ENCODE peak calls at places on chromosome 9, in seven cellular contexts. J, K, Y, L, T, Q and D are unnamed samples.

GRCh38 chr9:68979538-68980314 is 34.2 kb downstream of the PRKACG start:
- DNase-seq in Q (peak), Y (no peak), J (no peak), K (no peak), T (peak), L (no peak), D (no peak)

GRCh38 chr9:125759812-125760134 is 12.6 kb downstream of the PBX3 start:
- DNase-seq in L (no peak), Q (no peak), J (no peak), K (no peak), Y (no peak), T (no peak), D (peak)

GRCh38 chr9:95839012-95839411 is 36.5 kb upstream of the ERCC6L2 start:
- DNase-seq in K (no peak), Y (no peak), L (no peak), Q (no peak), T (no peak), J (no peak), D (no peak)

GRCh38 chr9:15104826-15105420 is 194.7 kb upstream of the FREM1 start:
- DNase-seq in Q (peak), Y (no peak), T (no peak), K (no peak), J (peak), L (peak), D (peak)

GRCh38 chr9:30967484-30967883 is 1417.0 kb upstream of the ACO1 start:
- DNase-seq in K (no peak), J (no peak), Q (no peak), L (no peak), Y (peak), T (peak), D (no peak)

GRCh38 chr9:20872340-20872977 is 159.0 kb downstream of the HACD4 start:
- DNase-seq in J (peak), Y (peak), T (peak), K (no peak), L (no peak), Q (no peak), D (peak)

GRCh38 chr9:136530472-136531089 is 15.3 kb downstream of the NOTCH1 start:
- DNase-seq in Q (no peak), K (no peak), T (no peak), Y (no peak), J (no peak), L (no peak), D (no peak)

GRCh38 chr9:136607334-136607919 is 55.3 kb upstream of the EGFL7 start:
- DNase-seq in Y (no peak), L (no peak), J (no peak), Q (no peak), T (no peak), K (no peak), D (no peak)

GRCh38 chr9:76835571-76836283 is 70.2 kb downstream of the PRUNE2 start:
- DNase-seq in K (no peak), J (peak), Q (no peak), L (no peak), T (no peak), Y (peak), D (no peak)

GRCh38 chr9:83196946-83197345 is 134.0 kb upstream of the RASEF start:
- DNase-seq in T (no peak), K (no peak), Q (no peak), L (no peak), J (no peak), Y (no peak), D (no peak)

GRCh38 chr9:69200071-69200470 is 26.0 kb downstream of the TJP2 start:
- DNase-seq in L (no peak), T (no peak), K (no peak), Y (no peak), Q (no peak), J (no peak), D (peak)

GRCh38 chr9:90331826-90332575 is 310.6 kb downstream of the DIRAS2 start:
- DNase-seq in Q (no peak), J (no peak), K (no peak), T (no peak), Y (peak), L (no peak), D (no peak)

GRCh38 chr9:126471084-126471611 is 142.6 kb upstream of the LMX1B start:
- DNase-seq in Y (peak), J (no peak), L (peak), T (no peak), Q (peak), K (peak), D (peak)

GRCh38 chr9:126348911-126349550 is 22.4 kb downstream of the MVB12B start:
- DNase-seq in Q (no peak), J (no peak), L (no peak), K (no peak), T (no peak), Y (no peak), D (no peak)

GRCh38 chr9:118268046-118268445 is 563.8 kb downstream of the TLR4 start:
- DNase-seq in L (no peak), K (no peak), T (no peak), J (no peak), Y (no peak), Q (no peak), D (no peak)

GRCh38 chr9:112081918-112082729 is 93.0 kb downstream of the SUSD1 start:
- DNase-seq in J (no peak), L (no peak), Y (no peak), K (no peak), T (no peak), Q (no peak), D (no peak)

GRCh38 chr9:38182321-38182720 is 113.3 kb upstream of the SHB start:
- DNase-seq in T (peak), K (no peak), Q (no peak), Y (no peak), J (no peak), L (no peak), D (no peak)

GRCh38 chr9:105921057-105921721 is 226.8 kb downstream of the TMEM38B start:
- DNase-seq in Y (no peak), K (no peak), L (no peak), J (no peak), Q (no peak), T (peak), D (no peak)

GRCh38 chr9:15220658-15221310 is 86.2 kb downstream of the TTC39B start:
- DNase-seq in Q (no peak), L (no peak), T (no peak), K (no peak), J (peak), Y (peak), D (no peak)

GRCh38 chr9:121133104-121133816 is 58.5 kb downstream of the CNTRL start:
- DNase-seq in Y (no peak), T (no peak), L (peak), K (peak), J (no peak), Q (no peak), D (no peak)

GRCh38 chr9:128321343-128321742 is 904 bp downstream of the TRUB2 start:
- DNase-seq in Y (no peak), T (no peak), Q (no peak), J (no peak), K (no peak), L (no peak), D (no peak)

GRCh38 chr9:134331186-134332025 is 5.2 kb downstream of the RXRA start:
- DNase-seq in L (no peak), Y (no peak), J (no peak), Q (no peak), T (no peak), K (peak), D (no peak)

GRCh38 chr9:132973713-132974112 is 4.8 kb upstream of the GFI1B start:
- DNase-seq in K (no peak), Q (peak), L (no peak), Y (no peak), T (peak), J (peak), D (peak)

GRCh38 chr9:127796225-127796813 is 6.4 kb upstream of the FPGS start:
- DNase-seq in K (peak), Q (peak), J (peak), Y (no peak), L (no peak), T (no peak), D (peak)

GRCh38 chr9:128159073-128159783 is 837 bp upstream of the BBLN start:
- DNase-seq in Q (peak), T (no peak), Y (no peak), J (no peak), L (peak), K (peak), D (peak)

GRCh38 chr9:99563364-99563763 is 258.3 kb upstream of the NR4A3 start:
- DNase-seq in L (no peak), K (no peak), T (no peak), Y (no peak), J (no peak), Q (no peak), D (no peak)

GRCh38 chr9:70639853-70640814 is 225.7 kb upstream of the KLF9 start:
- DNase-seq in T (peak), Q (peak), K (no peak), L (no peak), J (peak), Y (peak), D (peak)

GRCh38 chr9:9790216-9790872 is 822.5 kb downstream of the PTPRD start:
- DNase-seq in T (peak), Q (peak), J (no peak), K (no peak), Y (no peak), L (no peak), D (peak)

GRCh38 chr9:83699615-83700014 is 8.1 kb downstream of the UBQLN1 start:
- DNase-seq in L (no peak), Y (no peak), J (no peak), K (no peak), T (no peak), Q (peak), D (no peak)

GRCh38 chr9:87684627-87685204 is 41.2 kb upstream of the CTSL start:
- DNase-seq in L (no peak), J (no peak), T (peak), Y (no peak), Q (no peak), K (peak), D (peak)

GRCh38 chr9:116437411-116438370 is 249.4 kb upstream of the TRIM32 start:
- DNase-seq in Y (no peak), J (no peak), Q (no peak), K (no peak), T (no peak), L (no peak), D (no peak)

GRCh38 chr9:109974143-109974917 is 194.3 kb downstream of the PALM2AKAP2 start:
- DNase-seq in J (no peak), Y (no peak), Q (peak), L (peak), T (no peak), K (peak), D (no peak)

GRCh38 chr9:86096382-86096781 is 3.0 kb downstream of the GOLM1 start:
- DNase-seq in J (peak), Y (no peak), L (no peak), T (no peak), Q (no peak), K (no peak), D (no peak)